ENCODE peak calls at places on chromosome 15, in four cellular contexts. F, M, W and V are unnamed samples. For H3K4me1 and H3K27me3, the result is how much of the 10 kb centered on the place peaks cover.

GRCh38 chr15:79656151-79656797 is 224.1 kb downstream of the MINAR1 start:
- DNase-seq in F (no peak), M (no peak), W (no peak), V (no peak)

GRCh38 chr15:81120069-81120468 is 14.0 kb upstream of the CFAP161 start:
- DNase-seq in F (no peak), M (no peak), W (no peak), V (no peak)

GRCh38 chr15:47897525-47897924 is 180.2 kb downstream of the SEMA6D start:
- DNase-seq in F (no peak), M (no peak), W (no peak), V (no peak)

GRCh38 chr15:91148243-91148642 is 48.2 kb downstream of the SV2B start:
- DNase-seq in F (no peak), M (no peak), W (no peak), V (no peak)

GRCh38 chr15:35309886-35310285 is 224.8 kb upstream of the NANOGP8 start:
- DNase-seq in F (no peak), M (no peak), W (no peak), V (no peak)

GRCh38 chr15:68612979-68613740 is 34.4 kb downstream of the CORO2B start:
- DNase-seq in F (no peak), M (no peak), W (no peak), V (no peak)

GRCh38 chr15:66882251-66883020 is 180.4 kb downstream of the SMAD6 start:
- DNase-seq in F (no peak), M (peak), W (no peak), V (no peak)

GRCh38 chr15:60325905-60326304 is 71.9 kb downstream of the ANXA2 start:
- DNase-seq in F (no peak), M (no peak), W (no peak), V (no peak)

GRCh38 chr15:36278219-36278618 is 301.2 kb upstream of the CDIN1 start:
- DNase-seq in F (no peak), M (no peak), W (no peak), V (no peak)

GRCh38 chr15:60573936-60574335 is 95.0 kb upstream of the ICE2 start:
- DNase-seq in F (no peak), M (no peak), W (peak), V (no peak)

GRCh38 chr15:51727141-51727897 is 10.1 kb downstream of the LYSMD2 start:
- DNase-seq in F (no peak), M (no peak), W (peak), V (no peak)

GRCh38 chr15:99704444-99704838 is 28.8 kb downstream of the LYSMD4 start:
- DNase-seq in F (peak), M (no peak), W (no peak), V (no peak)

GRCh38 chr15:51303462-51303861 is 34.9 kb downstream of the CYP19A1 start:
- DNase-seq in F (no peak), M (no peak), W (no peak), V (no peak)

GRCh38 chr15:60002528-60003218 is 1.4 kb upstream of the FOXB1 start:
- DNase-seq in F (no peak), M (no peak), W (no peak), V (no peak)

GRCh38 chr15:43091859-43092258 is 14.0 kb downstream of the UBR1 start:
- DNase-seq in F (no peak), M (no peak), W (no peak), V (no peak)

GRCh38 chr15:90006217-90007088 is 5.3 kb downstream of the ZNF710 start:
- DNase-seq in F (no peak), M (no peak), W (no peak), V (no peak)
- H3K4me1 ChIP-seq in F (under half), M (under half), W (under half), V (under half)

GRCh38 chr15:70530035-70530499 is 233.3 kb downstream of the UACA start:
- DNase-seq in F (no peak), M (no peak), W (peak), V (no peak)

GRCh38 chr15:70530503-70530902 is 232.9 kb downstream of the UACA start:
- DNase-seq in F (no peak), M (no peak), W (no peak), V (no peak)

GRCh38 chr15:70533931-70534742 is 229.2 kb downstream of the UACA start:
- DNase-seq in F (no peak), M (no peak), W (no peak), V (no peak)

GRCh38 chr15:70530906-70531305 is 232.5 kb downstream of the UACA start:
- DNase-seq in F (no peak), M (no peak), W (peak), V (no peak)

GRCh38 chr15:70532536-70533186 is 230.7 kb downstream of the UACA start:
- DNase-seq in F (no peak), M (no peak), W (peak), V (no peak)
- H3K27me3 ChIP-seq in F (under half), M (under half), W (under half), V (under half)

GRCh38 chr15:57972801-57973311 is 92.7 kb downstream of the ALDH1A2 start:
- DNase-seq in F (no peak), M (no peak), W (no peak), V (no peak)

GRCh38 chr15:57973534-57973933 is 92.0 kb downstream of the ALDH1A2 start:
- DNase-seq in F (no peak), M (no peak), W (no peak), V (no peak)

DNA sequence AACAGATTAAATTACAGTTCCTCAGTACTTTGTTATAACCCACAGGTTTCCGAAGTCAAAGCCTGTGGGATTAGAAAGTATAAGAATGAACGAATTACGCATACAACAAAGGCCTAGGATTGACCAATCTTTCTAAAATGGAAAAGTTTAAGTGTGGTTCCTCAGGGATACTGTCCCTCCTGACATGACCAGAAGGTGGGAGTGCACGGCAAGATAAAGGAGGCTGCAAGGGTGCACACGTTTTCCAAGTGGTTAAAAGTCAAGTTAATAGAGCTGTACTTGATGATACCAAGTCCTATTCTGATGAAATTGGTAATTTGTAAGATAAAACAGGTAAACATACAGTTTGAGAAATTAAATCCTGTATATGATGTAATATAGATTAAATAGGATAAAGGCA is 96.2 kb downstream of the ALDH1A2 start:
- DNase-seq in F (peak), M (no peak), W (no peak), V (no peak)
- TF ChIP-seq CTCF in F (peak), M (no peak), W (no peak), V (no peak)

GRCh38 chr15:40448354-40448753 is 7.6 kb downstream of the BAHD1 start:
- DNase-seq in F (no peak), M (no peak), W (no peak), V (no peak)
- H3K4me1 ChIP-seq in F (under half), M (under half), W (half or more), V (under half)

GRCh38 chr15:73826711-73827243 is 46.6 kb upstream of the TBC1D21 start:
- DNase-seq in F (no peak), M (no peak), W (no peak), V (no peak)

GRCh38 chr15:73832657-73833056 is 40.7 kb upstream of the TBC1D21 start:
- DNase-seq in F (peak), M (no peak), W (no peak), V (no peak)
- H3K27me3 ChIP-seq in F (under half), M (under half), W (under half), V (under half)

GRCh38 chr15:45179221-45179985 is 8.4 kb downstream of the SHF start:
- DNase-seq in F (peak), M (no peak), W (peak), V (no peak)
- TF ChIP-seq CTCF in F (peak), M (peak), W (peak), V (peak)